ENCODE peak calls at places on chromosomes 6 and 20, in ten cellular contexts. One of them, this sample, is unnamed.

GRCh38 chr6:154301086-154301625 is 55.4 kb downstream of the IPCEF1 start:
- DNase-seq in AG04449: no peak
- DNase-seq in small intestine: no peak
- DNase-seq in choroid plexus epithelial cell: no peak
- DNase-seq in CD4-positive, alpha-beta memory T cell: no peak
- DNase-seq in retinal pigment epithelial cell: no peak
- DNase-seq in cardiac fibroblast: no peak
- DNase-seq in tibial nerve: no peak
- DNase-seq in CD8-positive, alpha-beta T cell: no peak
- DNase-seq in cardiac muscle cell: no peak
- DNase-seq in this sample: no peak

GRCh38 chr6:137689377-137689776 is 177.7 kb upstream of the TNFAIP3 start:
- DNase-seq in AG04449: no peak
- DNase-seq in small intestine: no peak
- DNase-seq in choroid plexus epithelial cell: no peak
- DNase-seq in CD4-positive, alpha-beta memory T cell: no peak
- DNase-seq in retinal pigment epithelial cell: no peak
- DNase-seq in cardiac fibroblast: no peak
- DNase-seq in tibial nerve: peak; percentile 38
- DNase-seq in CD8-positive, alpha-beta T cell: no peak
- DNase-seq in cardiac muscle cell: no peak
- DNase-seq in this sample: no peak

GRCh38 chr6:113464536-113464935 is 392.6 kb upstream of the MARCKS start:
- DNase-seq in AG04449: no peak
- DNase-seq in small intestine: no peak
- DNase-seq in choroid plexus epithelial cell: no peak
- DNase-seq in CD4-positive, alpha-beta memory T cell: no peak
- DNase-seq in retinal pigment epithelial cell: no peak
- DNase-seq in cardiac fibroblast: no peak
- DNase-seq in tibial nerve: no peak
- DNase-seq in CD8-positive, alpha-beta T cell: no peak
- DNase-seq in cardiac muscle cell: no peak
- DNase-seq in this sample: no peak

GRCh38 chr20:3681931-3682820 is at the start of gene ADAM33:
- DNase-seq in AG04449: no peak
- DNase-seq in small intestine: no peak
- DNase-seq in choroid plexus epithelial cell: peak; percentile 22
- DNase-seq in CD4-positive, alpha-beta memory T cell: no peak
- DNase-seq in retinal pigment epithelial cell: no peak
- DNase-seq in cardiac fibroblast: peak; percentile 59
- DNase-seq in tibial nerve: peak; percentile 44
- DNase-seq in CD8-positive, alpha-beta T cell: no peak
- DNase-seq in cardiac muscle cell: peak; percentile 57
- DNase-seq in this sample: no peak

GRCh38 chr6:143034689-143035334 is 25.9 kb upstream of the AIG1 start:
- DNase-seq in AG04449: no peak
- DNase-seq in small intestine: peak; percentile 45
- DNase-seq in choroid plexus epithelial cell: no peak
- DNase-seq in CD4-positive, alpha-beta memory T cell: no peak
- DNase-seq in retinal pigment epithelial cell: no peak
- DNase-seq in cardiac fibroblast: no peak
- DNase-seq in tibial nerve: no peak
- DNase-seq in CD8-positive, alpha-beta T cell: no peak
- DNase-seq in cardiac muscle cell: no peak
- DNase-seq in this sample: no peak

GRCh38 chr6:127013865-127014264 is 104.6 kb upstream of the RSPO3 start:
- DNase-seq in AG04449: no peak
- DNase-seq in small intestine: no peak
- DNase-seq in choroid plexus epithelial cell: no peak
- DNase-seq in CD4-positive, alpha-beta memory T cell: no peak
- DNase-seq in retinal pigment epithelial cell: no peak
- DNase-seq in cardiac fibroblast: no peak
- DNase-seq in tibial nerve: no peak
- DNase-seq in CD8-positive, alpha-beta T cell: no peak
- DNase-seq in cardiac muscle cell: no peak
- DNase-seq in this sample: no peak

GRCh38 chr6:2110504-2110903 is 134.9 kb downstream of the GMDS start:
- DNase-seq in AG04449: no peak
- DNase-seq in small intestine: no peak
- DNase-seq in choroid plexus epithelial cell: peak; percentile 77
- DNase-seq in CD4-positive, alpha-beta memory T cell: no peak
- DNase-seq in retinal pigment epithelial cell: no peak
- DNase-seq in cardiac fibroblast: peak; percentile 26
- DNase-seq in tibial nerve: no peak
- DNase-seq in CD8-positive, alpha-beta T cell: no peak
- DNase-seq in cardiac muscle cell: peak; percentile 24
- DNase-seq in this sample: no peak

GRCh38 chr6:139378882-139379341 is 4.5 kb upstream of the CITED2 start:
- DNase-seq in AG04449: no peak
- DNase-seq in small intestine: peak; percentile 87
- DNase-seq in choroid plexus epithelial cell: peak; percentile 30
- DNase-seq in CD4-positive, alpha-beta memory T cell: no peak
- DNase-seq in retinal pigment epithelial cell: no peak
- DNase-seq in cardiac fibroblast: peak; percentile 26
- DNase-seq in tibial nerve: no peak
- DNase-seq in CD8-positive, alpha-beta T cell: no peak
- DNase-seq in cardiac muscle cell: peak; percentile 44
- DNase-seq in this sample: no peak

GRCh38 chr6:76861403-76861802 is 601.9 kb downstream of the HTR1B start:
- DNase-seq in AG04449: no peak
- DNase-seq in small intestine: no peak
- DNase-seq in choroid plexus epithelial cell: peak; percentile 28
- DNase-seq in CD4-positive, alpha-beta memory T cell: no peak
- DNase-seq in retinal pigment epithelial cell: no peak
- DNase-seq in cardiac fibroblast: no peak
- DNase-seq in tibial nerve: no peak
- DNase-seq in CD8-positive, alpha-beta T cell: no peak
- DNase-seq in cardiac muscle cell: peak; percentile 28
- DNase-seq in this sample: no peak

GRCh38 chr6:34322732-34323131 is 69.7 kb downstream of the NUDT3 start:
- DNase-seq in AG04449: no peak
- DNase-seq in small intestine: no peak
- DNase-seq in choroid plexus epithelial cell: no peak
- DNase-seq in CD4-positive, alpha-beta memory T cell: no peak
- DNase-seq in retinal pigment epithelial cell: no peak
- DNase-seq in cardiac fibroblast: no peak
- DNase-seq in tibial nerve: no peak
- DNase-seq in CD8-positive, alpha-beta T cell: no peak
- DNase-seq in cardiac muscle cell: no peak
- DNase-seq in this sample: no peak

GRCh38 chr20:39829255-39829654 is 859.8 kb downstream of the MAFB start:
- DNase-seq in AG04449: no peak
- DNase-seq in small intestine: no peak
- DNase-seq in choroid plexus epithelial cell: peak; percentile 59
- DNase-seq in CD4-positive, alpha-beta memory T cell: no peak
- DNase-seq in retinal pigment epithelial cell: no peak
- DNase-seq in cardiac fibroblast: peak; percentile 29
- DNase-seq in tibial nerve: no peak
- DNase-seq in CD8-positive, alpha-beta T cell: no peak
- DNase-seq in cardiac muscle cell: peak; percentile 48
- DNase-seq in this sample: no peak

GRCh38 chr20:62900052-62900691 is 26.1 kb downstream of the DIDO1 start:
- DNase-seq in AG04449: no peak
- DNase-seq in small intestine: peak; percentile 67
- DNase-seq in choroid plexus epithelial cell: peak; percentile 87
- DNase-seq in CD4-positive, alpha-beta memory T cell: peak; percentile 80
- DNase-seq in retinal pigment epithelial cell: no peak
- DNase-seq in cardiac fibroblast: peak; percentile 83
- DNase-seq in tibial nerve: peak; percentile 49
- DNase-seq in CD8-positive, alpha-beta T cell: peak; percentile 78
- DNase-seq in cardiac muscle cell: peak; percentile 85
- DNase-seq in this sample: peak; percentile 40

GRCh38 chr20:62898970-62899632 is 27.2 kb downstream of the DIDO1 start:
- DNase-seq in AG04449: no peak
- DNase-seq in small intestine: no peak
- DNase-seq in choroid plexus epithelial cell: no peak
- DNase-seq in CD4-positive, alpha-beta memory T cell: no peak
- DNase-seq in retinal pigment epithelial cell: no peak
- DNase-seq in cardiac fibroblast: no peak
- DNase-seq in tibial nerve: no peak
- DNase-seq in CD8-positive, alpha-beta T cell: no peak
- DNase-seq in cardiac muscle cell: no peak
- DNase-seq in this sample: no peak

GRCh38 chr20:62900692-62901584 is 25.4 kb downstream of the DIDO1 start:
- DNase-seq in AG04449: no peak
- DNase-seq in small intestine: peak; percentile 57
- DNase-seq in choroid plexus epithelial cell: no peak
- DNase-seq in CD4-positive, alpha-beta memory T cell: peak; percentile 71
- DNase-seq in retinal pigment epithelial cell: no peak
- DNase-seq in cardiac fibroblast: no peak
- DNase-seq in tibial nerve: no peak
- DNase-seq in CD8-positive, alpha-beta T cell: no peak
- DNase-seq in cardiac muscle cell: no peak
- DNase-seq in this sample: no peak

GRCh38 chr20:62898093-62898964 is 28.0 kb downstream of the DIDO1 start:
- DNase-seq in AG04449: no peak
- DNase-seq in small intestine: peak; percentile 83
- DNase-seq in choroid plexus epithelial cell: no peak
- DNase-seq in CD4-positive, alpha-beta memory T cell: no peak
- DNase-seq in retinal pigment epithelial cell: no peak
- DNase-seq in cardiac fibroblast: no peak
- DNase-seq in tibial nerve: no peak
- DNase-seq in CD8-positive, alpha-beta T cell: no peak
- DNase-seq in cardiac muscle cell: no peak
- DNase-seq in this sample: no peak

GRCh38 chr20:62899633-62900051 is 26.7 kb downstream of the DIDO1 start:
- DNase-seq in AG04449: no peak
- DNase-seq in small intestine: peak; percentile 28
- DNase-seq in choroid plexus epithelial cell: peak; percentile 53
- DNase-seq in CD4-positive, alpha-beta memory T cell: no peak
- DNase-seq in retinal pigment epithelial cell: no peak
- DNase-seq in cardiac fibroblast: peak; percentile 34
- DNase-seq in tibial nerve: no peak
- DNase-seq in CD8-positive, alpha-beta T cell: no peak
- DNase-seq in cardiac muscle cell: peak; percentile 26
- DNase-seq in this sample: no peak
- H3K4me3 ChIP-seq in AG04449: no peak overlapping the region
- H3K4me3 ChIP-seq in small intestine: no peak overlapping the region
- H3K4me3 ChIP-seq in choroid plexus epithelial cell: no peak overlapping the region
- H3K4me3 ChIP-seq in CD4-positive, alpha-beta memory T cell: no peak overlapping the region
- H3K4me3 ChIP-seq in retinal pigment epithelial cell: no peak overlapping the region
- H3K4me3 ChIP-seq in cardiac fibroblast: no peak overlapping the region
- H3K4me3 ChIP-seq in tibial nerve: no peak overlapping the region
- H3K4me3 ChIP-seq in CD8-positive, alpha-beta T cell: no peak overlapping the region
- H3K4me3 ChIP-seq in cardiac muscle cell: no peak overlapping the region
- H3K4me3 ChIP-seq in this sample: no peak overlapping the region

GRCh38 chr6:150633466-150633795 is 33.7 kb downstream of the PLEKHG1 start:
- DNase-seq in AG04449: no peak
- DNase-seq in small intestine: no peak
- DNase-seq in choroid plexus epithelial cell: no peak
- DNase-seq in CD4-positive, alpha-beta memory T cell: no peak
- DNase-seq in retinal pigment epithelial cell: no peak
- DNase-seq in cardiac fibroblast: no peak
- DNase-seq in tibial nerve: no peak
- DNase-seq in CD8-positive, alpha-beta T cell: no peak
- DNase-seq in cardiac muscle cell: no peak
- DNase-seq in this sample: no peak
- H3K4me3 ChIP-seq in AG04449: no peak overlapping the region
- H3K4me3 ChIP-seq in small intestine: no peak overlapping the region
- H3K4me3 ChIP-seq in choroid plexus epithelial cell: no peak overlapping the region
- H3K4me3 ChIP-seq in CD4-positive, alpha-beta memory T cell: no peak overlapping the region
- H3K4me3 ChIP-seq in retinal pigment epithelial cell: no peak overlapping the region
- H3K4me3 ChIP-seq in cardiac fibroblast: no peak overlapping the region
- H3K4me3 ChIP-seq in tibial nerve: no peak overlapping the region
- H3K4me3 ChIP-seq in CD8-positive, alpha-beta T cell: no peak overlapping the region
- H3K4me3 ChIP-seq in cardiac muscle cell: no peak overlapping the region
- H3K4me3 ChIP-seq in this sample: no peak overlapping the region

DNA sequence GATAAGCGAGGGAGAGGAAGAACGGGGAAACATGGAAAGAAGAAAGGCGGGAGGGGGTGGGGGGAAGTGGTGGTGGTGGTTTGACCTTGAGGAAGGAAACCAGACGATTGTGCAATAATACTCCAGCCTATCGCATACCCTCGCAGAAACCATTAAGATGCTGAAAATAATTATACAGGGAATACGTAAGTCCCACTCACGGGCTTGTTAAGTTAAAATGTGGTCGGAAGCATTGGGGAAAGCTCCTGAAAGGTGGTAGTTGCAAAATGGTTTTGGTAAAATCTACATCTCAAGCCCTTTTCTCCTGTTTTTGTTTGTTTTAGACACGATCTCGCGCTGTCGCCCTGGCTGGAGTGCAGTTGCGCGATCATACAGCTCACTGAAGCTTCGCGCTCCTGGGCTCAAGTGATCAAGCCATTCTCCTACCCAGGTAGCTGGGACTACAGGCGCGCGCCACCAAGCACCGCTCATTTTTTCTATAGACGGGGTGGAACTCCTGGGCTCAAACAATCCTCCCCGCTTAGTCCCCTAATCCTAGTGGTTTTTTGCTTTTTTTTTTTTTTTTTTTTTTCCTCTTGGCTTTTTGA is 128.9 kb upstream of the ZNF184 start:
- DNase-seq in AG04449: no peak
- DNase-seq in small intestine: no peak
- DNase-seq in choroid plexus epithelial cell: no peak
- DNase-seq in CD4-positive, alpha-beta memory T cell: no peak
- DNase-seq in retinal pigment epithelial cell: no peak
- DNase-seq in cardiac fibroblast: no peak
- DNase-seq in tibial nerve: no peak
- DNase-seq in CD8-positive, alpha-beta T cell: no peak
- DNase-seq in cardiac muscle cell: peak; percentile 12
- DNase-seq in this sample: no peak
- H3K4me3 ChIP-seq in AG04449: no peak overlapping the region
- H3K4me3 ChIP-seq in small intestine: no peak overlapping the region
- H3K4me3 ChIP-seq in choroid plexus epithelial cell: no peak overlapping the region
- H3K4me3 ChIP-seq in CD4-positive, alpha-beta memory T cell: no peak overlapping the region
- H3K4me3 ChIP-seq in retinal pigment epithelial cell: peak overlapping the region; percentile 38
- H3K4me3 ChIP-seq in cardiac fibroblast: peak overlapping the region; percentile 17
- H3K4me3 ChIP-seq in tibial nerve: no peak overlapping the region
- H3K4me3 ChIP-seq in CD8-positive, alpha-beta T cell: no peak overlapping the region
- H3K4me3 ChIP-seq in cardiac muscle cell: peak overlapping the region; percentile 38
- H3K4me3 ChIP-seq in this sample: peak overlapping the region; percentile 27

DNA sequence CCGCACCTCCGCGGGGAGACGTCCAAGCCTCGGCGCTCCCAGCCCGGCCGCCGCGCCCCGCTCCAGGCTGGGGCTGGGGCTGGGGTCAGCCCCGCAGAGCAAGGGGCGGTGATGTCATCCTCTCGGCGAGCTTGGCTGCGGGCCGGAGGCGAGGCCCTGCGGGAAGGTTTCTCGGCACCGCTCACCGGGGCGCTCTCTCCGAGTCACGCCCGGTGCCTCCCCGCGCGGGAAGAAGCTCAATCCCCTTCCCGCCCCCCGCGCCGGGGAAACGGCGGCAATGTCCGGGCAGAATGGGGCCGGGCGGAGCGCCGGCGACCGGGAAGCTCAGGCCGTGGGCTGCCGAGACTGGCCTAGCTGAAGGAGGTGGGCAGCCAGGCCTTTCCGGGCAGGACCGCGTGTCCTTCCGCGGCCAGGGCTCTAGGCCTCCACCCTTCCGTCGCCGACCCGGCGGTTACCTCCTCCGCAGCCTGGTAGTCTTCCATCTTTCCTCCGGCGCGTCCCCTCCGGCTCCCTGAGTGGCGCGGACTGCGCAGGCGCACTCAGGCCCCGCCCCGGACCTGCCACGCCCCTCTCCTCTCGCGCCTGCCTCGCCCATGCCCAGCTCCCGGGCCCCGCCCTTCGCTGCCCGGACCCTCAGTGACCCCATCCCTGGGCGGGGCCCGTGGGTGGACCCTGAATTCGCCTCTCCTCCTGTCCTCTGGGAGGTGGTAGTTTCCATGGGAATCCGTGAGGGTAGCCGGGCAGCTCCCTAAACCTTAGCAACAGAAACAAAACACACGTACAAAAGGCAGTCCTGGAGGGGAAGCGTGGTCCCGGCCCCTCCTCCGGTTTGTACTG is at the start of gene DYNLT1:
- DNase-seq in AG04449: no peak
- DNase-seq in small intestine: peak; percentile 92
- DNase-seq in choroid plexus epithelial cell: peak; percentile 91
- DNase-seq in CD4-positive, alpha-beta memory T cell: peak; percentile 78
- DNase-seq in retinal pigment epithelial cell: peak; percentile 71
- DNase-seq in cardiac fibroblast: peak; percentile 96
- DNase-seq in tibial nerve: peak; percentile 84
- DNase-seq in CD8-positive, alpha-beta T cell: peak; percentile 85
- DNase-seq in cardiac muscle cell: peak; percentile 95
- DNase-seq in this sample: peak; percentile 67
- H3K4me3 ChIP-seq in AG04449: peak within 1 kb of the TSS; percentile 99
- H3K4me3 ChIP-seq in small intestine: peak within 1 kb of the TSS; percentile 91
- H3K4me3 ChIP-seq in choroid plexus epithelial cell: peak within 1 kb of the TSS; percentile 98
- H3K4me3 ChIP-seq in CD4-positive, alpha-beta memory T cell: peak within 1 kb of the TSS; percentile 85
- H3K4me3 ChIP-seq in retinal pigment epithelial cell: peak within 1 kb of the TSS; percentile 75
- H3K4me3 ChIP-seq in cardiac fibroblast: peak within 1 kb of the TSS; percentile 95
- H3K4me3 ChIP-seq in tibial nerve: peak within 1 kb of the TSS; percentile 85
- H3K4me3 ChIP-seq in CD8-positive, alpha-beta T cell: peak within 1 kb of the TSS; percentile 77
- H3K4me3 ChIP-seq in cardiac muscle cell: peak within 1 kb of the TSS; percentile 89
- H3K4me3 ChIP-seq in this sample: peak within 1 kb of the TSS; percentile 81